ENCODE peak calls at places on chromosomes 13 and 19, in six cellular contexts. C is breast epithelium, A is HTR-8/SVneo, D is T-helper 1 cell, I is psoas muscle, O is thyroid gland. X is an unnamed sample.

GRCh38 chr19:49447485-49448431 is 3.9 kb downstream of the PIH1D1 start:
- DNase-seq in A (no peak), C (no peak), D (no peak), O (no peak), I (peak), X (no peak)

GRCh38 chr19:19459099-19459498 is 53.6 kb downstream of the GATAD2A start:
- DNase-seq in D (no peak), A (no peak), I (no peak), O (no peak), C (no peak), X (no peak)

GRCh38 chr13:110158201-110158600 is 148.8 kb downstream of the COL4A1 start:
- DNase-seq in O (no peak), I (no peak), D (no peak), A (no peak), C (no peak), X (no peak)

GRCh38 chr19:5679289-5680082 is 830 bp downstream of the MICOS13 start:
- DNase-seq in O (no peak), A (no peak), D (no peak), C (no peak), I (no peak), X (no peak)

GRCh38 chr13:41053384-41053826 is 7.9 kb upstream of the WBP4 start:
- DNase-seq in A (no peak), D (no peak), I (no peak), O (no peak), C (no peak), X (no peak)

GRCh38 chr19:289651-290538 is 1.3 kb downstream of the PLPP2 start:
- DNase-seq in I (no peak), C (peak), A (no peak), O (peak), D (peak), X (peak)

GRCh38 chr19:49585023-49585422 is 3.9 kb downstream of the PRRG2 start:
- DNase-seq in A (no peak), I (no peak), D (no peak), C (no peak), O (no peak), X (no peak)

GRCh38 chr19:10690351-10690781 is 10.9 kb upstream of the QTRT1 start:
- DNase-seq in C (no peak), I (no peak), A (no peak), O (peak), D (no peak), X (no peak)

GRCh38 chr19:13160557-13160956 is 10.3 kb downstream of the IER2 start:
- DNase-seq in A (no peak), D (no peak), O (no peak), C (no peak), I (no peak), X (no peak)

GRCh38 chr13:100409132-100409531 is 179.5 kb downstream of the GGACT start:
- DNase-seq in I (no peak), C (no peak), D (no peak), A (no peak), O (no peak), X (no peak)

X was measured in LoVo.